ENCODE peak calls at places on chromosomes 3 and 15, in six cellular contexts. O, Q, K, S, E and I are unnamed samples.

GRCh38 chr3:20197775-20198174 is 11.8 kb upstream of the SGO1 start:
- DNase-seq in O (no peak), K (no peak), E (no peak), Q (no peak), S (no peak), I (no peak)

GRCh38 chr3:66452247-66453040 is 48.4 kb downstream of the LRIG1 start:
- DNase-seq in S (no peak), O (no peak), E (no peak), K (no peak), Q (no peak), I (no peak)

GRCh38 chr3:116135462-116135861 is 309.8 kb downstream of the LSAMP start:
- DNase-seq in Q (no peak), O (no peak), S (no peak), K (no peak), E (no peak), I (no peak)

GRCh38 chr15:51335087-51335486 is 3.3 kb downstream of the CYP19A1 start:
- DNase-seq in Q (no peak), K (no peak), E (no peak), O (no peak), S (no peak), I (no peak)

GRCh38 chr3:132386259-132386658 is 31.0 kb upstream of the DNAJC13 start:
- DNase-seq in Q (no peak), O (no peak), S (no peak), K (no peak), E (no peak), I (no peak)

GRCh38 chr3:119627461-119627860 is 29.8 kb downstream of the PLA1A start:
- DNase-seq in Q (no peak), O (no peak), E (peak), K (no peak), S (no peak), I (peak)

GRCh38 chr15:25862469-25863066 is 559 bp downstream of the ATP10A start:
- DNase-seq in O (no peak), E (no peak), K (peak), Q (no peak), S (no peak), I (no peak)

GRCh38 chr3:52146189-52146588 is 8.0 kb downstream of the POC1A start:
- DNase-seq in E (no peak), K (no peak), O (no peak), Q (no peak), S (no peak), I (no peak)

GRCh38 chr15:76376029-76376428 is 39.5 kb downstream of the ISL2 start:
- DNase-seq in E (no peak), Q (peak), O (no peak), S (no peak), K (no peak), I (no peak)

GRCh38 chr3:188432826-188433525 is 279.0 kb downstream of the LPP start:
- DNase-seq in E (no peak), K (no peak), Q (no peak), O (no peak), S (no peak), I (no peak)

GRCh38 chr3:89522168-89522567 is 414.7 kb downstream of the EPHA3 start:
- DNase-seq in K (no peak), E (no peak), O (no peak), S (no peak), Q (no peak), I (no peak)

DNA sequence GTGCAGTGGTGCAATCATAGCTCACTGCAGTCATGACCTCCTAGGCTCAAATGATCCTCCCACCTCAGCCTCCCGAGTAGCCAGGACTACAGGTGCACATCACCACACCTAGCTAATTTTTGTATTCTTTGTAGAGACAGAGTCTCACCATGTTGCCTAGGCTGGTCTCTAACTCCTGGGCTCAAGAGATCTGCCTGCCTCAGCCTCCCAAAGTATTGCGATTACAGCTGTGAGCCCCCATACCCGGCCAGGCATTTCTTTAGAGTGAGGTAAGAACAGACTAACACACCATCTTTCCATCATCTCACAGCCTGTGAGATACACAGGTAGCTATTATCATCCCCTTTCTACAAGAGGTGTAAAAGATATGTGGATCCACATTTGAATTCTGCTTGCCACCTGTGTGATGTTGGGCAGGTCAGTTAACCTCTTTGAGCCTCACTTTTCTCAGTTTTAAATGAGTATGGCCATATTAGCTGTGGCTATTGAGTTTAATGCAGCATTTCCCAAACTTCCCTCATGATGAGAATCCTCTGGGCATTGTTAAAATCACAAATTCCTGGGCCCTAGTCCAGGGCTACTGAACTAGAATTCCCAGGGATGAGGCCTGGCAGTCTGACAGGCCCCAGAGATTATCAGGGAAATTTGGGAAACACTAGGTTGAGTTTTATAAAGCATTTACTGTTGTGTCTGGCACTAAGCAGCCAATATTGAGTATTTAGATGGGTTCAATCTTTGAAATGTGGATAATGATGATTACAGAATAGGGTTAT is 46.0 kb downstream of the ANP32A start:
- DNase-seq in O (no peak), K (peak), S (no peak), Q (no peak), E (no peak), I (no peak)
- TF ChIP-seq TAF1 in O (no peak), K (no peak), S (no peak), Q (no peak), E (no peak), I (no peak)

GRCh38 chr15:90348456-90348855 is 3.6 kb upstream of the ZNF774 start:
- DNase-seq in S (no peak), O (no peak), Q (no peak), E (no peak), K (no peak), I (no peak)

GRCh38 chr15:90354986-90355385 is 2.9 kb downstream of the ZNF774 start:
- DNase-seq in E (no peak), S (no peak), K (no peak), O (no peak), Q (no peak), I (no peak)

GRCh38 chr15:90351479-90352108 is 490 bp upstream of the ZNF774 start:
- DNase-seq in K (peak), Q (no peak), E (no peak), S (no peak), O (no peak), I (no peak)

GRCh38 chr15:90349072-90349471 is 3.0 kb upstream of the ZNF774 start:
- DNase-seq in O (no peak), K (no peak), S (no peak), E (no peak), Q (no peak), I (no peak)

GRCh38 chr15:90352109-90352893 is at the start of gene ZNF774:
- DNase-seq in Q (peak), O (peak), E (peak), K (no peak), S (peak), I (peak)
- TF ChIP-seq POLR2A in Q (peak), O (no peak), E (peak), K (no peak), S (peak), I (no peak)

DNA sequence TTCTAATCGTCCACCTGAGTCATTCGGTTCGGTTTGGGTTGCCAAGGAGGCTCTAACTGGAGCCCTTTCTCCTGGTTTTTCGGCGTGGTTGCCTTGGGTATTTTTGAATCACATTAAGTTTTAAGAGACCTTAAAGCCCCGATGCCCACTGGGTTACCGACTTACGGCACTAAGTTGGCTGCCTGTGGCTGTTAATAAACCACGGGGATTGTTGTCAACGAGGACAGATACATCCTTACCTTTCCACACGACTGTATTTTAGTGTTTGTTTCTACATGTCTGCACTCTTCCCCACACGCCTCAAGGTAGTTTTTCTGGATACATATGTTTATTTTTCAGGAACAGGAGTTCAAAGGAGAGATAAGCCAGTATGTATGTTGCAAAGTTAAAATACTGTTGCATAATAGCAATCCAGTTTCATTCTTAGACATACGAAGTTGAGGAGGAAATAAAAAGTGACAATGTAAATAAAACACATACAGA is 1.2 kb upstream of the ANP32A start:
- DNase-seq in Q (no peak), E (no peak), O (no peak), K (no peak), S (peak), I (no peak)
- TF ChIP-seq TAF1 in Q (no peak), E (no peak), O (no peak), K (no peak), S (no peak), I (no peak)

DNA sequence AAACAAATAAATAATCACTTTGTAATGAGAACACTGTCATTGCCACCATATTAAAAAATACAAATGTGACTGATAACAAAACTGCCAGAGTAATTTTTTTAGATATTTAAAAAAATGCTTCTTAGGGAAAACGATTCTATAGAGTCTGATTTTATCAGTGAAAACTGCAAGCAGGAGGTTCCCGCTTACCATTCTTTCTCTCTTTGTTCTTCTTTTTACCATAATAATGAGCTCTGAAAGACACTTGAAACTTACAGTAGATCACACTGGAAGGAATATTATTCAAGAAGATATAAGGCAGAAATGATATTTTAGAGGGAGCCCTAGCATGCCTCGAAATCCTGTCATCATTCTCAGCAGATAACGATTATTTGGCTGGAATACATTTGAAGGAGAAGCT is 701.3 kb downstream of the ROBO1 start:
- DNase-seq in S (no peak), K (no peak), E (no peak), O (no peak), Q (no peak), I (no peak)
- TF ChIP-seq POLR2A in S (no peak), K (no peak), E (no peak), O (no peak), Q (no peak), I (no peak)

DNA sequence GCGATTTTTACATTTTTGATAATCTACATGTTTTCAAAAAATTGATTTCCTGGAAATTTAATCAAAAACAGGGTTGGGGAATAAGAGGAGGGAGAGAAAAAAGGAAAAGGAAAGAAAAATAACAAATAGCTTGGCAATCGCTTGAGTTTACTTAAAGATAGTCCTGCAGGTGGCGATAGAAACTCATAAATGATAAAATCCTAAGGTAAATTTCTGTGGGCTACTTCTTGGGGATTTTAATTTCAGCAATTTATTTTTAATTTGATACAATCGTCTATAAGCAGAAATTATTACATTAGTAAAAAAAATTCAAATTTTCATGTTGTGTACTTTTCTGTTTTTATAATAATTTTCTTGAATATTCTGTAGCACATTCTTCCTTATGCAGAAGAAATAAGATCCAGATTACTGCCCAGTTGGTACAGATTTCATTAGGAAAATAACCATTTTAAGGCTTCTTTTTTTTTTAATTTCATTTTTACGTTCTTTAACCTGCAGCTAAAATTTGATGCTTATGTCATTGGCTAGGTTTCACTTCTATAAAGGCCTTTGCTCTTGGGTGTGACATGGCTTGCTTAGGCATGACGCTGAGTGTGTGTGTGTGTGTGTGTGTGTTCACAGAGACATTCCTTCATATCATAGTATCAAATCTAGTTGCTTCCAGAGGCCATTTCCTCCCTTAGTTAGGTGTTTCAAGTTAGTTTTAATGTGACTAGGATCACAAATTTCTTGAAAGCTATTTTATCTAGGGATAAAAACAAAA is 181.8 kb downstream of the MCTP2 start:
- DNase-seq in Q (no peak), E (no peak), K (no peak), S (peak), O (no peak), I (no peak)
- TF ChIP-seq TAF1 in Q (no peak), E (no peak), K (no peak), S (no peak), O (no peak), I (no peak)

GRCh38 chr15:63599401-63600000 is 2.3 kb downstream of the FBXL22 start:
- DNase-seq in K (peak), Q (no peak), O (peak), S (peak), E (no peak), I (no peak)
- TF ChIP-seq POLR2A in K (no peak), Q (no peak), O (no peak), S (no peak), E (no peak), I (no peak)

DNA sequence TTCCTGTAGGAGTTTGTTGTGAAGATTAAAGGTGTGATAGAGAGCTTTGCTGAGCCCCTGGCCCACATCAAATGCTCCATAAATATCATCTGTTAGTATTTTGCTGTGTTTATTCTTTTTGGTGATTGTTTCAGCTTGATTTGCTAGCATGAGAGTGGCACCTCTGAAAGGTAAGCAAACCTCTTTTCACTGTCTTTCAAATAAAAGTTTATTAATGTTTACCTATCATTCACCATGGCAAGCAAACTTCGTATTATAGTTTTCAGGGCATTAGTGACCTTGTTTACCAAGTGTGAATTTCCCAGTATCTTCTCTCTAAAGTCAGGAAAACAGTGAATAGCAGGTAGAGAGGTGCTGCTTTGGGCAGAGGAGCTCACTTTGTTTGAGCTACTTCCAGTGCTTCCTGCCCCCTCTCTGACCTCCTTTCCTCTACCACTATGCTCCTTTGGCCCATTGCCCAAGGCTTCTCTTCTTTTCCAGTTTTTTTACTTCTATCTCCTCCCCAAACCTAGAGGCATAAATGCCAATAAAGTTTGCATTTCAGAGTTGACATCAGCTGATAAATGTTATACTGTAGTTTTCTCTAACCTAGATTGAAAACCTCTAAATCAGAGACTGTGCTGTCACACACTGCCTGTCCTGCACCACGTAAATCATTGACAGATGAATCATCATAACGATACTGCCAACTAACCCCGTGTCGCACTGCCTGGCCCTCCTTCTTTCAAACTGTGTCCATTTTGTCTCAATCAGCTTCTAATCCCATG is 569.0 kb downstream of the TUSC7 start:
- DNase-seq in O (no peak), S (peak), E (peak), Q (no peak), K (no peak), I (no peak)
- TF ChIP-seq TAF1 in O (no peak), S (no peak), E (no peak), Q (no peak), K (no peak), I (no peak)